ENCODE peak calls at places on chromosomes 5 and 9, in five cellular contexts. One of them, this sample, is unnamed.

GRCh38 chr5:75275736-75276135 is 39.1 kb upstream of the ANKRD31 start:
- DNase-seq in GM12878: no peak
- DNase-seq in K562: no peak
- DNase-seq in H1: no peak
- DNase-seq in HCT116: no peak
- DNase-seq in this sample: no peak

GRCh38 chr5:56950626-56951130 is 1.2 kb downstream of the MIER3 start:
- DNase-seq in GM12878: peak; percentile 5
- DNase-seq in K562: peak; percentile 26
- DNase-seq in H1: no peak
- DNase-seq in HCT116: peak; percentile 13
- DNase-seq in this sample: peak; percentile 3

GRCh38 chr5:113166710-113167366 is 190.2 kb downstream of the DCP2 start:
- DNase-seq in GM12878: no peak
- DNase-seq in K562: no peak
- DNase-seq in H1: no peak
- DNase-seq in HCT116: peak; percentile 97
- DNase-seq in this sample: peak; percentile 6

GRCh38 chr5:127660048-127660733 is 11.3 kb downstream of the CTXN3 start:
- DNase-seq in GM12878: no peak
- DNase-seq in K562: no peak
- DNase-seq in H1: no peak
- DNase-seq in HCT116: no peak
- DNase-seq in this sample: no peak

GRCh38 chr5:18236386-18236785 is 602.1 kb downstream of the TAF11L14 start:
- DNase-seq in GM12878: no peak
- DNase-seq in K562: no peak
- DNase-seq in H1: no peak
- DNase-seq in HCT116: no peak
- DNase-seq in this sample: no peak

GRCh38 chr9:2018764-2019548 is 3.8 kb downstream of the SMARCA2 start:
- DNase-seq in GM12878: no peak
- DNase-seq in K562: no peak
- DNase-seq in H1: no peak
- DNase-seq in HCT116: no peak
- DNase-seq in this sample: no peak

GRCh38 chr5:61811052-61811451 is 479.0 kb downstream of the ZSWIM6 start:
- DNase-seq in GM12878: no peak
- DNase-seq in K562: no peak
- DNase-seq in H1: no peak
- DNase-seq in HCT116: no peak
- DNase-seq in this sample: no peak

GRCh38 chr5:125227333-125228075 is 481.1 kb upstream of the ZNF608 start:
- DNase-seq in GM12878: no peak
- DNase-seq in K562: no peak
- DNase-seq in H1: no peak
- DNase-seq in HCT116: peak; percentile 15
- DNase-seq in this sample: no peak

GRCh38 chr9:117414906-117415583 is at the start of gene ASTN2:
- DNase-seq in GM12878: no peak
- DNase-seq in K562: no peak
- DNase-seq in H1: no peak
- DNase-seq in HCT116: no peak
- DNase-seq in this sample: no peak

GRCh38 chr5:123047706-123048105 is 11.2 kb upstream of the PPIC start:
- DNase-seq in GM12878: no peak
- DNase-seq in K562: no peak
- DNase-seq in H1: no peak
- DNase-seq in HCT116: no peak
- DNase-seq in this sample: no peak

GRCh38 chr5:142191776-142192175 is 83.2 kb downstream of the NDFIP1 start:
- DNase-seq in GM12878: no peak
- DNase-seq in K562: no peak
- DNase-seq in H1: no peak
- DNase-seq in HCT116: no peak
- DNase-seq in this sample: no peak
- TF ChIP-seq SRF in GM12878: no peak
- TF ChIP-seq SRF in K562: no peak
- TF ChIP-seq SRF in H1: no peak
- TF ChIP-seq SRF in HCT116: no peak
- TF ChIP-seq SRF in this sample: no peak

DNA sequence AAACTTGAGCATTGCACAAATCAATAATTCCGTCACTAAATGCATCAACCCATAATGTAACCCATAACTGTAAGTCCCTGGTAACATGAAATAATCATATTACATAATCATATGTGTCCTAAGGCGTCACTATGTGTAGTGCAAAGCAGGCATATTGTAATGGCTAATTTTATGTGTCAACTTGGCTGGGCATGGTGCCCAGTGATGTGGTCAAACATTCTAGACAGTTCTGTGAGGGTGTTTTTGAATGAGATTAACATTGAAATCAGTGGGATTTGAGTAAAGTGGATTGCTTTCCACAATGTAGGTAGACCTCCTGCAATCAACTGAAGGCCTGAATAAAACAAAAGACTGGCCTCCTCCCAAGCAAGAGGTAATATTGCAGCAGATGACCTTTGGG is 794.4 kb upstream of the ACO1 start:
- DNase-seq in GM12878: no peak
- DNase-seq in K562: no peak
- DNase-seq in H1: no peak
- DNase-seq in HCT116: no peak
- DNase-seq in this sample: no peak
- TF ChIP-seq SIN3A in GM12878: no peak
- TF ChIP-seq SIN3A in K562: no peak
- TF ChIP-seq SIN3A in H1: no peak
- TF ChIP-seq SIN3A in HCT116: no peak
- TF ChIP-seq SIN3A in this sample: no peak

DNA sequence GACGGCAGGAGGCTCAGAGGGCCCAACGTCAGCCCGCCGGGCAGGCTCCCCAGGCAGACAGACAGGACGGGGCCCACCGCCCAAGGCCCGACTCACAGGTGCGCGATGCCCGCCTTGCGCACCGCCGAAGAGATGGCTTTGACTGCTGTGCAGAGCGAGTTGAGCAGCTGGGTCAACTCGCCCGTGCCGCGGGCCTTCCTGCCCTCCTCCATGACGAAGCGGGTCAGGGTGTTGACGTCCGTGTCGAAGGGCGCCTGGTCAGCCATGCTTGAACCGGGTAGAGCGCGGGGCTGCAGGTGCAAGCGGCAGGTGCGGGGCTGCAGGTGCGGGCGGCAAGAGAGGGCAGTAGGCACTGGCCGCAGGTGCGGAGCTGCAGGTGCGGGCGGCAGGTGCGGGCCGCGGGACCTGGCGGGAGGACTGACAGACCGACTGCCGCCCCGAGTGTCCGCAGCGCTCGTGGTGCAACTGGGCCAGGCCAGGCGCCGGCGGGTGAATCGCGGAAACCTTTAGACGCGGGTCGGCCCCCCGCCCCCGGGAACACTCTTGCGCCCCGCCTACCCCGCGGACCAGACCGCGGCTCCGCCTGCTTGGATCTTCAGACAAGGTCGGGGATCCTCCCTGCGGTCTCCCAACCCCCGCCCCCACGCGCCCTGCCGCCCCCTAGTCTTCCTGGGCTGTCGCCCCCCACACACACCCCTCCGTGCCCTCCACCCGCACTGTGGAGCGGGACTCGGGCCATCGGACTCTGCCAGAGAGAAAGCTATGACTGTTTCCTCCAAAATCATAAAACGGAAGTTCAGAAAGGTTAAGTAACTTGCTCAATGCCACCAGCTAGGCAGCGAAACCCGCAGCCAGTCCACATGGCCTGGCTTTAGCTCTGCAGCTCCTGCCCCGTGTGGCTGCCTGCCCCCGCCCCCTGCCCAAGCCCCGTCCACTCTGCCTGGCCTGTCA is at the start of gene FBP1:
- DNase-seq in GM12878: no peak
- DNase-seq in K562: peak; percentile 55
- DNase-seq in H1: no peak
- DNase-seq in HCT116: no peak
- DNase-seq in this sample: no peak
- TF ChIP-seq EZH2 in GM12878: no peak
- TF ChIP-seq EZH2 in K562: no peak
- TF ChIP-seq EZH2 in H1: peak; percentile 72
- TF ChIP-seq EZH2 in HCT116: no peak
- TF ChIP-seq EZH2 in this sample: no peak

GRCh38 chr5:109996246-109996645 is 306.5 kb downstream of the MAN2A1 start:
- DNase-seq in GM12878: no peak
- DNase-seq in K562: no peak
- DNase-seq in H1: no peak
- DNase-seq in HCT116: no peak
- DNase-seq in this sample: no peak
- TF ChIP-seq SRF in GM12878: no peak
- TF ChIP-seq SRF in K562: no peak
- TF ChIP-seq SRF in H1: no peak
- TF ChIP-seq SRF in HCT116: no peak
- TF ChIP-seq SRF in this sample: no peak

GRCh38 chr5:79840085-79840990 is 150.7 kb downstream of the CMYA5 start:
- DNase-seq in GM12878: no peak
- DNase-seq in K562: no peak
- DNase-seq in H1: no peak
- DNase-seq in HCT116: no peak
- DNase-seq in this sample: no peak

GRCh38 chr5:79841172-79841571 is 149.9 kb downstream of the MTX3 start:
- DNase-seq in GM12878: no peak
- DNase-seq in K562: no peak
- DNase-seq in H1: no peak
- DNase-seq in HCT116: no peak
- DNase-seq in this sample: no peak

GRCh38 chr5:79835220-79835714 is 145.6 kb downstream of the CMYA5 start:
- DNase-seq in GM12878: no peak
- DNase-seq in K562: no peak
- DNase-seq in H1: no peak
- DNase-seq in HCT116: no peak
- DNase-seq in this sample: no peak

GRCh38 chr5:79834420-79835219 is 145.0 kb downstream of the CMYA5 start:
- DNase-seq in GM12878: no peak
- DNase-seq in K562: no peak
- DNase-seq in H1: no peak
- DNase-seq in HCT116: no peak
- DNase-seq in this sample: no peak

GRCh38 chr5:79837707-79838620 is 148.3 kb downstream of the CMYA5 start:
- DNase-seq in GM12878: no peak
- DNase-seq in K562: no peak
- DNase-seq in H1: no peak
- DNase-seq in HCT116: no peak
- DNase-seq in this sample: no peak
- TF ChIP-seq SIN3A in GM12878: no peak
- TF ChIP-seq SIN3A in K562: no peak
- TF ChIP-seq SIN3A in H1: no peak
- TF ChIP-seq SIN3A in HCT116: no peak
- TF ChIP-seq SIN3A in this sample: no peak

GRCh38 chr9:93960971-93961841 is 6.1 kb upstream of the BARX1 start:
- DNase-seq in GM12878: no peak
- DNase-seq in K562: no peak
- DNase-seq in H1: no peak
- DNase-seq in HCT116: no peak
- DNase-seq in this sample: no peak

GRCh38 chr9:93960221-93960970 is 5.2 kb upstream of the BARX1 start:
- DNase-seq in GM12878: no peak
- DNase-seq in K562: no peak
- DNase-seq in H1: no peak
- DNase-seq in HCT116: no peak
- DNase-seq in this sample: no peak

GRCh38 chr9:93959739-93960154 is 4.6 kb upstream of the BARX1 start:
- DNase-seq in GM12878: no peak
- DNase-seq in K562: no peak
- DNase-seq in H1: no peak
- DNase-seq in HCT116: no peak
- DNase-seq in this sample: no peak

GRCh38 chr9:93958121-93958874 is 3.1 kb upstream of the BARX1 start:
- DNase-seq in GM12878: no peak
- DNase-seq in K562: no peak
- DNase-seq in H1: no peak
- DNase-seq in HCT116: no peak
- DNase-seq in this sample: no peak

DNA sequence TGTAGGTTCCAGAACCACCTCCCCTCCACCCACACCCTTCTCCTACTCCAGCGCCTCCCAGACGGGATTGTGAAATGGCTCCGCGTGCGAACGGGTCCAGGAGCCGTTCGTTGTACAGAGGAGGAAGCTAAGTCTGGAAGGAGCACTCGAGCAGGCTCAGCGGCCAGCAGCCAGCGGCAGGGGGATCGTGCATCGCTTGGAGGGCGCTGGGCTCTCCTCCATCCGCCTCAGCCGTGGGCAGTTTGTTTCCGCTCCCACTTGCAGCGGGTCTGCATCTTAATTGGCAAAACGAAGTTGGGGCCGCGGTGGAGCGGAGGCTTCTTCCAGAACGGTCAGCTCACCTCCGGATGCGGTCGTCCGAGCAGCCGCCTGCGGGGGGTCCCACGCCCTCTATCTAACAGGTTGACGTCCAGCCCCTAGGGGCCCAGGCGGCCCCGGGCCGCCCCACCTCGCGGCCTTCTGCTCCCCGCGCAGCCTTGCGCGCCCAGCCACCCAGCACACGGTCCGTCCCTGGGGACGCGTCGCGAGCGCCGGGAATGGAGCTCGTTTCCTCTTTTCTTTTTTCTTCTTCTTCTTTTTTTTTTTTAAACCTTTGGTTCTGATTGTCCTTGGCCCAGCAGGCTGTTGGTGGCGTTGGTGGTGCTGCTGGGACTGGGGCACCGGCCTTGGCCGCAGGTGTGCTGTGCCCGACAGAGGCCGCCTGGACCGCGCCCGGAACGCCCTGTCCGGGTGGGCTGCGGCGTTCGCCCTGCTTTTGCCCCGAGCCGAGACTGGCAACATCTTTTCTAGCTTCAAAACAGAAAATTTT is 3.9 kb upstream of the BARX1 start:
- DNase-seq in GM12878: no peak
- DNase-seq in K562: no peak
- DNase-seq in H1: no peak
- DNase-seq in HCT116: no peak
- DNase-seq in this sample: no peak
- TF ChIP-seq EZH2 in GM12878: peak; percentile 51
- TF ChIP-seq EZH2 in K562: no peak
- TF ChIP-seq EZH2 in H1: peak; percentile 95
- TF ChIP-seq EZH2 in HCT116: no peak
- TF ChIP-seq EZH2 in this sample: no peak

GRCh38 chr9:15144567-15145174 is 162.3 kb downstream of the TTC39B start:
- DNase-seq in GM12878: no peak
- DNase-seq in K562: no peak
- DNase-seq in H1: no peak
- DNase-seq in HCT116: peak; percentile 8
- DNase-seq in this sample: no peak
- TF ChIP-seq SRF in GM12878: no peak
- TF ChIP-seq SRF in K562: no peak
- TF ChIP-seq SRF in H1: no peak
- TF ChIP-seq SRF in HCT116: no peak
- TF ChIP-seq SRF in this sample: no peak

GRCh38 chr9:34049630-34050384 is 1.1 kb upstream of the UBAP2 start:
- DNase-seq in GM12878: no peak
- DNase-seq in K562: no peak
- DNase-seq in H1: no peak
- DNase-seq in HCT116: no peak
- DNase-seq in this sample: no peak

GRCh38 chr9:34048730-34049629 is at the start of gene UBAP2:
- DNase-seq in GM12878: peak; percentile 95
- DNase-seq in K562: peak; percentile 81
- DNase-seq in H1: peak; percentile 88
- DNase-seq in HCT116: peak; percentile 97
- DNase-seq in this sample: peak; percentile 96

GRCh38 chr9:34047864-34048729 is 590 bp downstream of the UBAP2 start:
- DNase-seq in GM12878: no peak
- DNase-seq in K562: peak; percentile 70
- DNase-seq in H1: no peak
- DNase-seq in HCT116: peak; percentile 6
- DNase-seq in this sample: peak; percentile 29

GRCh38 chr9:34045903-34046302 is 2.8 kb downstream of the UBAP2 start:
- DNase-seq in GM12878: no peak
- DNase-seq in K562: no peak
- DNase-seq in H1: no peak
- DNase-seq in HCT116: no peak
- DNase-seq in this sample: no peak

GRCh38 chr9:34046784-34047379 is 1.8 kb downstream of the UBAP2 start:
- DNase-seq in GM12878: peak; percentile 17
- DNase-seq in K562: no peak
- DNase-seq in H1: no peak
- DNase-seq in HCT116: no peak
- DNase-seq in this sample: no peak
- TF ChIP-seq SIN3A in GM12878: no peak
- TF ChIP-seq SIN3A in K562: no peak
- TF ChIP-seq SIN3A in H1: no peak
- TF ChIP-seq SIN3A in HCT116: no peak
- TF ChIP-seq SIN3A in this sample: no peak